ENCODE peak calls at places on chromosomes 3 and 15, in four cellular contexts. M, Y, C and F are unnamed samples.

GRCh38 chr3:40864146-40864782 is 335.0 kb upstream of the CTNNB1 start:
- DNase-seq in C (no peak), M (no peak), Y (no peak), F (peak; percentile 53)

GRCh38 chr3:111238896-111239295 is 167.3 kb downstream of the NECTIN3 start:
- DNase-seq in Y (no peak), C (no peak), M (peak; percentile 25), F (no peak)

GRCh38 chr3:72271215-72271614 is 486.3 kb upstream of the PROK2 start:
- DNase-seq in C (no peak), M (no peak), Y (no peak), F (no peak)

GRCh38 chr3:147267431-147267830 is 138.9 kb downstream of the ZIC4 start:
- DNase-seq in Y (peak; percentile 48), C (peak; percentile 52), M (peak; percentile 10), F (no peak)

GRCh38 chr3:19937459-19938362 is 3.7 kb upstream of the EFHB start:
- DNase-seq in C (no peak), M (peak; percentile 34), Y (peak; percentile 45), F (peak; percentile 26)

GRCh38 chr3:158683216-158683975 is 10.9 kb upstream of the LXN start:
- DNase-seq in C (peak; percentile 86), Y (peak; percentile 88), M (peak; percentile 14), F (peak; percentile 28)

GRCh38 chr3:101680466-101680865 is 3.5 kb upstream of the ZBTB11 start:
- DNase-seq in C (no peak), M (no peak), Y (no peak), F (no peak)

GRCh38 chr3:141372656-141373055 is 4.4 kb downstream of the ZBTB38 start:
- DNase-seq in M (no peak), C (no peak), Y (no peak), F (no peak)

GRCh38 chr15:80934761-80935221 is 54.8 kb downstream of the MESD start:
- DNase-seq in C (peak; percentile 60), M (no peak), Y (peak; percentile 74), F (no peak)

GRCh38 chr3:135965506-135966348 is at the start of gene PPP2R3A:
- DNase-seq in M (peak; percentile 69), C (peak; percentile 91), Y (peak; percentile 80), F (peak; percentile 86)

GRCh38 chr15:45648521-45649200 is 13.8 kb downstream of the SQOR start:
- DNase-seq in C (peak; percentile 77), Y (peak; percentile 86), M (peak; percentile 88), F (peak; percentile 89)

GRCh38 chr3:112078125-112079083 is 7.8 kb upstream of the C3orf52 start:
- DNase-seq in Y (no peak), C (no peak), M (no peak), F (no peak)

GRCh38 chr3:111200027-111200426 is 128.4 kb downstream of the NECTIN3 start:
- DNase-seq in M (no peak), Y (peak; percentile 13), C (no peak), F (no peak)

GRCh38 chr15:98131924-98132323 is 171.4 kb downstream of the ARRDC4 start:
- DNase-seq in Y (no peak), C (no peak), M (no peak), F (no peak)

GRCh38 chr3:5310509-5310908 is 123.0 kb downstream of the EDEM1 start:
- DNase-seq in M (no peak), Y (no peak), C (no peak), F (no peak)

GRCh38 chr15:57502116-57502515 is 89.6 kb upstream of the MYZAP start:
- DNase-seq in M (no peak), C (no peak), Y (no peak), F (no peak)

GRCh38 chr3:73586628-73587027 is 38.1 kb downstream of the PDZRN3 start:
- DNase-seq in Y (no peak), C (no peak), M (no peak), F (no peak)

GRCh38 chr3:193418576-193419373 is 40.2 kb upstream of the ATP13A5 start:
- DNase-seq in Y (no peak), M (no peak), C (no peak), F (no peak)

GRCh38 chr3:190375671-190376070 is 12.3 kb upstream of the CLDN16 start:
- DNase-seq in M (no peak), Y (no peak), C (no peak), F (no peak)

GRCh38 chr3:53748512-53749271 is 97.5 kb downstream of the CHDH start:
- DNase-seq in Y (no peak), C (no peak), M (no peak), F (no peak)

GRCh38 chr3:81760215-81760614 is 1.2 kb downstream of the GBE1 start:
- DNase-seq in M (peak; percentile 24), C (peak; percentile 37), Y (no peak), F (no peak)

GRCh38 chr15:23866832-23867231 is 179.7 kb upstream of the NDN start:
- DNase-seq in Y (no peak), M (peak; percentile 41), C (peak; percentile 16), F (no peak)

GRCh38 chr3:123119802-123120201 is 53.0 kb downstream of the PDIA5 start:
- DNase-seq in Y (no peak), C (no peak), M (no peak), F (no peak)

DNA sequence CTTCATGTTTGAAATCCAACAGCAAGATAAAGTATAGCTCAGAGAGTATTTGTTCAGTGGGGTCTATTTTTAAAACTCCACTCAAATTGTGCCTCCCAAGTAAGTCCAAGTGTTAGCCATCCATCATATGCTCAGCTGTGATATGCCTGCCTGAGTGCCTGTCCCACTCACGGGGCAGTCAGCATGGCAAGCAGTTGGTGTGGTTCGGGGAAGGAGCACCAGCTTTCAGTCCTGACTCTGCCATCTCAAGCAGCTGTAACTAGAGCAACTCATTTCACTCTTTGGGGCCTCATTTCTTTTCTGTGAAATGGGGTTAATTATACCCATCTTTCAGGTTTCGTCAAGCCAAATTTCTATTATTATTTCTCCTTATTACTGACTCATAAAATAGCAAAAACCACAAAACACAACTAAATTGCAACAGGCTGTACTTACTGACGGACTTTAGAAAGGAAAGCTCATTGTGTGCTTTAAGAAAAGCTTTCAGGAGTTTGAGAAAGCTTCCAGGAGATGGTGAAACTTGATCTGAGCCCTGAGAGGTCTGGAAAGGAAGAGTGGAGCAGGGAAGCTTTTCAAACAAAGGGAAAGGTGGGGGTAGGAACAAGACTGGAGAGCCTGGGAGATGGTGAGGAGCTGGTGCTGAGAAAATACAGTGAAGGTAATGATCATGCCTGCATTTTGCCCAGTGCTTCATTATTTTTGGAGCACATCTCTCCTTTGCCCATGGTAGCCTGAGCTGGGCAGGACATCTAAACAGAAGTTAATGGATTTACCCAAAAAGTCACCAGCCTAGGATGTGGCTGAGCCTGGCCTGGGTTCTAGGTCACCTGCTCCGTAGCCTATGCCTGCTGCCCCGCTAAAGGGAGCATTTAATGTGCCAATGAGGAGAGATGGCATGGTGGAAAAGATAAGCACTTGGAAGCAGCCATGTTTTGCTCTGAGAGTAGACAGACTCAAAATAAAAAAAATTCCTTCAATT is 42.1 kb upstream of the RHO start:
- DNase-seq in C (peak; percentile 83), Y (peak; percentile 81), M (peak; percentile 43), F (peak; percentile 81)
- H3K4me2 ChIP-seq in C (peak overlapping the region; percentile 79), Y (peak overlapping the region; percentile 66), M (peak overlapping the region; percentile 81), F (peak overlapping the region; percentile 75)

GRCh38 chr15:41827880-41828746 is at the start of gene JMJD7:
- DNase-seq in Y (peak; percentile 81), C (peak; percentile 95), M (peak; percentile 88), F (peak; percentile 83)

GRCh38 chr15:41828747-41829270 is 917 bp downstream of the JMJD7 start:
- DNase-seq in Y (peak; percentile 32), C (no peak), M (peak; percentile 33), F (peak; percentile 26)

GRCh38 chr15:41825145-41825544 is 2.7 kb upstream of the JMJD7 start:
- DNase-seq in Y (no peak), M (no peak), C (no peak), F (no peak)

GRCh38 chr15:41825572-41826535 is 2.0 kb upstream of the JMJD7 start:
- DNase-seq in M (no peak), Y (no peak), C (no peak), F (no peak)

GRCh38 chr15:41827290-41827879 is 507 bp upstream of the JMJD7 start:
- DNase-seq in C (no peak), Y (no peak), M (no peak), F (no peak)
- H3K9ac ChIP-seq in C (peak overlapping the region; percentile 71), Y (peak overlapping the region; percentile 68), M (peak overlapping the region; percentile 61), F (no peak overlapping the region)

GRCh38 chr15:84953136-84953535 is 28.5 kb upstream of the PDE8A start:
- DNase-seq in Y (peak; percentile 57), C (peak; percentile 57), M (no peak), F (no peak)

GRCh38 chr15:84950570-84951111 is 31.0 kb upstream of the PDE8A start:
- DNase-seq in Y (no peak), M (no peak), C (no peak), F (no peak)

GRCh38 chr15:84956199-84956598 is 25.5 kb upstream of the PDE8A start:
- DNase-seq in M (no peak), C (no peak), Y (no peak), F (no peak)

GRCh38 chr15:84953726-84954125 is 27.9 kb upstream of the PDE8A start:
- DNase-seq in Y (no peak), M (no peak), C (no peak), F (no peak)

GRCh38 chr15:84955089-84955848 is 26.4 kb upstream of the PDE8A start:
- DNase-seq in C (peak; percentile 86), M (peak; percentile 76), Y (peak; percentile 78), F (peak; percentile 53)
- H3K4me2 ChIP-seq in C (peak overlapping the region; percentile 73), M (peak overlapping the region; percentile 81), Y (peak overlapping the region; percentile 57), F (peak overlapping the region; percentile 85)

DNA sequence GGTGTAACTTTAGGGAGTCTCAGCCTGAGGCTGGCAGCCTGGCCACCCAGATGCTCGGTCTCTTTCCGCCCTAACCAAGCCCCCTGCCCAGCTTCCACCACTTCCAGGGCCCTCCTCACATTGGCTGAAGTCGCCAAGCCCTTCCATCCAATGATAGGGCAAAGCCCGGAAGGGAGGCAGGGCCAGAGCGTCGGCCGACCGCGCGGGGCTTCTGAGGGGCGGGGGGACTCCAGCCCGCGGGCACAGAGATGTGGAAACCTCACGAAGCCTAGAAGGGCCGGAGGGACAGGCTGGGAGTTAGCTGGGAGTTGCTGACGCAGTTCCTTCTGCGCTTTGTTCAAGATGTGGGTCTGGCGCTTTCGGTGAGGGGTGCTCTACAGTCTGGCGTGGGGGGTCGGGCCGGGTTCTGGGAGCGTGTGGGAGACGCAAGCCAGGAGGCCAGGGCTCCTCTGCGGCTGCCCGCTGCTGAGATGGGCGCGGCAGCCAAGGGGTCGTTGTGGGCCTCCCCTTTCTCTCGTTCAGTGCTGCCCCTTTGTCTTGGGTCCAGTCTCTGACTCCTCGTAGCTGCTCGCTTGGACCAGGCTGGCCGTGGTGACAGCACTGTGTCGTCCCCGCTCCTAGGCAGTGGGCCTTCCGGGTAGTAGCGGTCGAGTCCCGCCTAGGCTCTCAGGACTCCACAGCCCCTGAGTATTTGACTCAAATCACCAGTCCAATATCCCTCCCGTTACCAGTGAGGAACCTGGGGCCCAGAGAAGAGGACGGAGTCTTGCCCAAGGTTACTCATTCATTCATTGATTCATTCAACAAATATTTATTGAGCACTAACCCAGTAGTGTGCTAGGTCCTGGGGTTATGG is at the start of gene ZNF660:
- DNase-seq in Y (peak; percentile 67), M (peak; percentile 26), C (peak; percentile 83), F (peak; percentile 2)
- H3K9ac ChIP-seq in Y (peak within 1 kb of the TSS; percentile 87), M (no peak within 1 kb of the TSS), C (peak within 1 kb of the TSS; percentile 87), F (no peak within 1 kb of the TSS)

DNA sequence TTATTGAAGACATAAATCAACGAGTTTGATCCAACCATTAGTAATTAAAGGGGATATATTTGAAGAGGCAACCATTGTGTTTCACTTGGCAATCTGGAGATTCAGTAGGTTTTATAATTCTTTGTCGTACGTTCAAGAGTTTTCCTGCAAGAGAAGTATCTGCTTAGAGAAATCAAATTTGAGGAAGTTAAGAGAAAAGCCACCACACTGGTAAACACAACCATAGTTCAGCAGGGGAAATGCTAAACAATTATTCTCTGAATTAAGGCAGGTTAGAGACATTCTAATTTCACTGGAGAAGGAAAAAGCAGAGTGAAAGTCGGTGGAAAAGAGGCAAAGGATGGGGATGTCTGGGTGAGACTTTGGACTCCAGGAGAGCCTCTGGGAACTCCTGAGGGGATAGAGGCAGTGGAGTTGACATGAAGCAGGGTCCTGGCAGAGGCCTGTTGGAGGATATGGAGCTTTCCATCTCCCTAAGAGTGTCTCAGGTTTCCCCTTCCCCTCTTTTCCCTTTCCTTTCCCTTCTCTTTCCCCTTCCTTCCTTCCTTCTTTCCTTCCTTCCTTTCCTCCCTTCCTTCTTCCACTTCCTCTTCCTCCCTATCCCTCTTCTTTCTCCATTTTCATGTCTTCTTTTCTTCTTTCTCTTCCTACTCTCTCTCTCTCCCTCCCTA is 26.5 kb downstream of the SPINK8 start:
- DNase-seq in M (no peak), C (no peak), Y (no peak), F (no peak)
- H3K4me2 ChIP-seq in M (no peak overlapping the region), C (no peak overlapping the region), Y (no peak overlapping the region), F (no peak overlapping the region)